ENCODE peak calls at places on chromosome 6, in four cellular contexts. One of them, this sample, is unnamed.
A peak's percentile ranks its signal among the peaks of the same experiment; 100 is the strongest.

GRCh38 chr6:99603421-99604160 is 3.0 kb upstream of the PRDM13 start:
- DNase-seq in PC-3: no peak
- DNase-seq in mammary epithelial cell: no peak
- DNase-seq in IMR-90: peak; percentile 8
- DNase-seq in this sample: peak; percentile 80

GRCh38 chr6:43277643-43278523 is 20.2 kb upstream of the SLC22A7 start:
- DNase-seq in PC-3: no peak
- DNase-seq in mammary epithelial cell: no peak
- DNase-seq in IMR-90: peak; percentile 10
- DNase-seq in this sample: no peak

GRCh38 chr6:37021356-37022129 is 16.1 kb downstream of the FGD2 start:
- DNase-seq in PC-3: peak; percentile 75
- DNase-seq in mammary epithelial cell: peak; percentile 67
- DNase-seq in IMR-90: peak; percentile 61
- DNase-seq in this sample: peak; percentile 63

GRCh38 chr6:32108094-32108627 is 977 bp downstream of the TNXB start:
- DNase-seq in PC-3: peak; percentile 58
- DNase-seq in mammary epithelial cell: no peak
- DNase-seq in IMR-90: peak; percentile 21
- DNase-seq in this sample: no peak

GRCh38 chr6:137827977-137828815 is 38.9 kb upstream of the TNFAIP3 start:
- DNase-seq in PC-3: no peak
- DNase-seq in mammary epithelial cell: peak; percentile 86
- DNase-seq in IMR-90: no peak
- DNase-seq in this sample: no peak

GRCh38 chr6:19851273-19852089 is 14.3 kb downstream of the ID4 start:
- DNase-seq in PC-3: peak; percentile 90
- DNase-seq in mammary epithelial cell: peak; percentile 46
- DNase-seq in IMR-90: peak; percentile 84
- DNase-seq in this sample: peak; percentile 71

GRCh38 chr6:133408543-133408942 is 167.4 kb downstream of the EYA4 start:
- DNase-seq in PC-3: no peak
- DNase-seq in mammary epithelial cell: no peak
- DNase-seq in IMR-90: peak; percentile 68
- DNase-seq in this sample: no peak

GRCh38 chr6:72950114-72950860 is 275.0 kb downstream of the KHDC1L start:
- DNase-seq in PC-3: peak; percentile 81
- DNase-seq in mammary epithelial cell: peak; percentile 62
- DNase-seq in IMR-90: peak; percentile 89
- DNase-seq in this sample: no peak

GRCh38 chr6:162627825-162628224 is 99.7 kb downstream of the PRKN start:
- DNase-seq in PC-3: no peak
- DNase-seq in mammary epithelial cell: no peak
- DNase-seq in IMR-90: no peak
- DNase-seq in this sample: no peak

GRCh38 chr6:37779111-37779800 is 40.3 kb upstream of the ZFAND3 start:
- DNase-seq in PC-3: no peak
- DNase-seq in mammary epithelial cell: no peak
- DNase-seq in IMR-90: no peak
- DNase-seq in this sample: peak; percentile 36

GRCh38 chr6:17015144-17015543 is 86.7 kb upstream of the STMND1 start:
- DNase-seq in PC-3: peak; percentile 76
- DNase-seq in mammary epithelial cell: peak; percentile 77
- DNase-seq in IMR-90: peak; percentile 89
- DNase-seq in this sample: no peak

GRCh38 chr6:78580923-78581322 is 286.4 kb upstream of the IRAK1BP1 start:
- DNase-seq in PC-3: no peak
- DNase-seq in mammary epithelial cell: no peak
- DNase-seq in IMR-90: no peak
- DNase-seq in this sample: no peak

GRCh38 chr6:95203153-95203754 is 374.1 kb upstream of the MANEA start:
- DNase-seq in PC-3: peak; percentile 47
- DNase-seq in mammary epithelial cell: peak; percentile 19
- DNase-seq in IMR-90: peak; percentile 45
- DNase-seq in this sample: no peak
- H2AFZ ChIP-seq in PC-3: no peak overlapping the region
- H2AFZ ChIP-seq in mammary epithelial cell: no peak overlapping the region
- H2AFZ ChIP-seq in IMR-90: no peak overlapping the region
- H2AFZ ChIP-seq in this sample: no peak overlapping the region

GRCh38 chr6:105883966-105884365 is 202.2 kb upstream of the PRDM1 start:
- DNase-seq in PC-3: no peak
- DNase-seq in mammary epithelial cell: no peak
- DNase-seq in IMR-90: no peak
- DNase-seq in this sample: no peak
- H2AFZ ChIP-seq in PC-3: no peak overlapping the region
- H2AFZ ChIP-seq in mammary epithelial cell: no peak overlapping the region
- H2AFZ ChIP-seq in IMR-90: no peak overlapping the region
- H2AFZ ChIP-seq in this sample: no peak overlapping the region

DNA sequence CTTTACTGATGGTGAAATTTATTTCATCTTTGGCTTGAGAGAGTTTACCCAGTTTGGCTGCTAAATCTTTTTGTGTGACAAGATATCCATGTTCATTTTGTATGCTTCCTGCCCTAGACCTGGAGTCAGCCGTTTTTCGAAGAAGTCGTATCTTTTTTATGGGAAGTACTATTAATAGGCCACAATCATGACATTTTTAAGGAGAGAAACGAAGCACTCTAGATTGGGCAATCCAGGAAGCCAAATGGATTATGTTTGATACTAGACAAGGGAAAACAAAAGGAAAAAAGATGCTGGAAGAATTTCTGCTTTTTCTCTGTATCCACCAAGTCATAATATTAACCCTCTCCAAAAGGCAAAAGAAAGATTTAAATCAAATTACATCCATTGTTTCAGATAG is 214.6 kb downstream of the HDGFL1 start:
- DNase-seq in PC-3: no peak
- DNase-seq in mammary epithelial cell: no peak
- DNase-seq in IMR-90: peak; percentile 19
- DNase-seq in this sample: no peak
- H2AFZ ChIP-seq in PC-3: no peak overlapping the region
- H2AFZ ChIP-seq in mammary epithelial cell: no peak overlapping the region
- H2AFZ ChIP-seq in IMR-90: no peak overlapping the region
- H2AFZ ChIP-seq in this sample: no peak overlapping the region

DNA sequence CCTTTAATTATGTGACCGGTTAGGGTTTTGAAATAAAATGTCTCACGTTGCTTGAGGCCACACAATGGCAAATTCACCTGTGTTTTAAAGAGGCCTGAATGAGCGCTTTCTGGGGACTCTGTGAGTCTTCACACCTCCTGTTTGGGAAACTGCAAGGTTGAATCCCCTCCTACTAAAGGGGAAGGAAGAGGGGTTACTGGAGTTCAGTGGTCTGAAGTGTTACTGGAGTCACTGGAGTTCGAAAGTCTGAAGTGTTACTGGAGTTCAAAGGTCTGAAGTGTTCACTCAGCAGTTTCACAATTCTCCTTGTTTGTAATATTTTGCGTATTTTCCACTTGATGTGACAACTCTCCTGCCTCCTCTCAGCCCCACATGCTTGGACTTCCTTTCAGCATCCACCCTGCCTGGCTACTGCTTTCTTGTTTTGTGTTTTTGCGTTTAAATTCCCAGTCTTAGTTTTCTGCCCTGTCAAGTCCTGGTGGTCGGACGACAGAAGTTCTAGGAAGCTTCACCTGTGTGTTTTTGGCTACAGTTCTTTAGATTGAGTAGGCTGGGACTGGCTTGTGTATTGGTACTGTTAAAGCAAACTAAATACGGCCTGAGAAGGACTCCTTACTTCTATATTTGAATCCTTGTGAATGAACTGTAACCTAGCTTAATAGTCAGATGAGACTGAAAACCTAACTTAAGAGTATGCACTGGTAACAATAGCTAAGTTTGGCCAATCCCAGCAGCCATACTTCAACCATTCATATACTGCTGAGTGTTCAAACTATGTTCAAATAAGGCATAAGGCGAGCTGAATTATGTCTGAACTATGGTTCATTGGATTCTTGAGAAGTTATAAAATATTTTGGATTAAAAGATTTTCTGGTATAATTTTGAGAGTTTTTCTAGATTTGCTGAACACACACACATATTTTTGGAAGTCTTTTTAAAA is 2.0 kb downstream of the SMPDL3A start:
- DNase-seq in PC-3: no peak
- DNase-seq in mammary epithelial cell: no peak
- DNase-seq in IMR-90: peak; percentile 13
- DNase-seq in this sample: no peak
- H2AFZ ChIP-seq in PC-3: peak overlapping the region; percentile 96
- H2AFZ ChIP-seq in mammary epithelial cell: peak overlapping the region; percentile 89
- H2AFZ ChIP-seq in IMR-90: peak overlapping the region; percentile 67
- H2AFZ ChIP-seq in this sample: no peak overlapping the region

GRCh38 chr6:136421537-136422158 is 128.6 kb downstream of the MAP7 start:
- DNase-seq in PC-3: no peak
- DNase-seq in mammary epithelial cell: no peak
- DNase-seq in IMR-90: no peak
- DNase-seq in this sample: no peak
- H2AFZ ChIP-seq in PC-3: no peak overlapping the region
- H2AFZ ChIP-seq in mammary epithelial cell: no peak overlapping the region
- H2AFZ ChIP-seq in IMR-90: no peak overlapping the region
- H2AFZ ChIP-seq in this sample: no peak overlapping the region

DNA sequence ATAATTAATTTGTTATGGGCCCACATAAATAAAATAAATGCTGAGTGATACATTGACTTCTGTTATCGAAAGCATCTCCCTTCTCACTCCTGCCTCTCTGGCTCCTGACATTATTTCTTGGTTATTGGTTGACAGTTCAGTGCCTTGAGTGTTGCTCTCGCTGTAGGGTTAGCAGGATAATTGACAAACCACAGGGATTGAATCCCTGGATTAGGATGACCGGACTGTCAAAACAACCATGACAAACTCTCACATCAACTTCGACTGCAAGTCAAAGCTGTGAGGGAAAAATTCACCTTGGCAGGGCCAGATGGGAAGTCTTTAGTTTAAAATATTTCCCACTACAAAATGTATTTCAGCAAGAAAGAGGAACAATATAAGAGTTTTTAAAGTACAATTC is 245.4 kb upstream of the TFAP2D start:
- DNase-seq in PC-3: no peak
- DNase-seq in mammary epithelial cell: no peak
- DNase-seq in IMR-90: no peak
- DNase-seq in this sample: no peak
- H2AFZ ChIP-seq in PC-3: no peak overlapping the region
- H2AFZ ChIP-seq in mammary epithelial cell: no peak overlapping the region
- H2AFZ ChIP-seq in IMR-90: no peak overlapping the region
- H2AFZ ChIP-seq in this sample: no peak overlapping the region

GRCh38 chr6:170584181-170584953 is at the start of gene PDCD2:
- DNase-seq in PC-3: peak; percentile 88
- DNase-seq in mammary epithelial cell: peak; percentile 89
- DNase-seq in IMR-90: peak; percentile 88
- DNase-seq in this sample: peak; percentile 94
- H2AFZ ChIP-seq in PC-3: peak within 1 kb of the TSS; percentile 98
- H2AFZ ChIP-seq in mammary epithelial cell: peak within 1 kb of the TSS; percentile 95
- H2AFZ ChIP-seq in IMR-90: peak within 1 kb of the TSS; percentile 91
- H2AFZ ChIP-seq in this sample: no peak within 1 kb of the TSS

DNA sequence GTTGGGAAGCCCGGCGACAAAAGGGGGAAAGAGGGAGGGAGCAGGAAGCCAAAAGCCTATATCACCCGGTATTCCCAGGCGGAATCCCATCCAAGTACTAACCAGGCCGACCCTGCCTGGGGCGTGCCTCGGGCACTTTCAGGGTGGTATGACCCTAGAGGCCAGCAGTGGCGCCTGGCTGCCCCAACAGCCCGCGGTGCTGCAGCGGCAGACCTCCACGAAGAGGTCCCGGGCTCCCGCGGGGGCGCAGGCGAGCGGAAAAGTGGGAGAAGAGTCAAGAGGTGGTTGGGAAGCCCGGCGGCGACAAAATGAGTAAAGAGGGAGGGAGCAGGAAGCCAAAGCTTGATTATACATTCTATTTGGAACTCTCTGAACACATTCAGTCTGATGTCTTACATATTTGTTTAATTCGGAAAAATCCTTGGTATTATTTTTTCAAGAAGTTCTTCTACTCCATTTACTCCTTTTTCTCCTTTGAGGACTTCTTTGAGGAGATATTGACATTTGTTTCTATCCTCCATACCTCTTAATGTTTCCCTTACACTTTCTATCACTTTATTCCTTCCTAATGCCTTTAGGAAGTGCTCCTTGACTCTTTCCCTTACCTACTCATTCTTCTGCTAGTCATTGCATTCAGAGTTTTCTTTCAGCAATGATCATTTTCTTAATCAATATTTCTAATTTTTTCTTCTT is 11.5 kb downstream of the TREML4 start:
- DNase-seq in PC-3: no peak
- DNase-seq in mammary epithelial cell: no peak
- DNase-seq in IMR-90: no peak
- DNase-seq in this sample: peak; percentile 59
- H2AFZ ChIP-seq in PC-3: no peak overlapping the region
- H2AFZ ChIP-seq in mammary epithelial cell: peak overlapping the region; percentile 20
- H2AFZ ChIP-seq in IMR-90: no peak overlapping the region
- H2AFZ ChIP-seq in this sample: no peak overlapping the region

DNA sequence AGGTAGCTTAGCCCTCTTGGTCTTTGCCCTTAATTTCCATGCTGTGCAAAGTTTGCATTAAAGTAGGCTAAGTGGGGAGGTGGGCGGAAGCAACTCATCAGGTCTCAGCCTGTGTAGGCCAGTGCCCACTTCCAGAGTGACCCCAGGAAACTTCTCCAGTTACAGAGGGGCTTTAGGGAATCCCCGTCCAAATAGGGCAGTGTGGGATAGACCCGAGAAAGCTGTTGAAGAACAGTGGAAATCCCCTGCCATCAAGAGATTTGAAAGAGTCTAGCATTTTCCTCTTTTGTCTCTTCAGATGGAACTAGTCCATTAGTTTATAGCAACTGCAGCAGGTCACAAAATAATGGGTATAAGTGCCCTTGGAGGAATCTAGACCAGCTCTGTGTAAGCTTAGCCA is 20.2 kb downstream of the SF3B5 start:
- DNase-seq in PC-3: no peak
- DNase-seq in mammary epithelial cell: no peak
- DNase-seq in IMR-90: no peak
- DNase-seq in this sample: no peak
- H2AFZ ChIP-seq in PC-3: no peak overlapping the region
- H2AFZ ChIP-seq in mammary epithelial cell: no peak overlapping the region
- H2AFZ ChIP-seq in IMR-90: no peak overlapping the region
- H2AFZ ChIP-seq in this sample: no peak overlapping the region

GRCh38 chr6:49632712-49633111 is 3.9 kb downstream of the RHAG start:
- DNase-seq in PC-3: peak; percentile 69
- DNase-seq in mammary epithelial cell: no peak
- DNase-seq in IMR-90: no peak
- DNase-seq in this sample: no peak
- H2AFZ ChIP-seq in PC-3: no peak overlapping the region
- H2AFZ ChIP-seq in mammary epithelial cell: no peak overlapping the region
- H2AFZ ChIP-seq in IMR-90: no peak overlapping the region
- H2AFZ ChIP-seq in this sample: no peak overlapping the region

This sample was measured in H9.